ENCODE peak calls at places on chromosomes 13 and 19, in four cellular contexts. E is HepG2, D is GM12878, R is K562. C is an unnamed sample.

GRCh38 chr19:35540356-35540927 is 5.0 kb upstream of the TMEM147 start:
- DNase-seq in E (no peak), D (no peak), R (no peak), C (no peak)

GRCh38 chr13:30679483-30680330 is 55.6 kb upstream of the ALOX5AP start:
- DNase-seq in E (peak; percentile 20), D (no peak), R (no peak), C (peak; percentile 19)

GRCh38 chr19:57850553-57851017 is 926 bp downstream of the ZNF587 start:
- DNase-seq in E (peak; percentile 29), D (no peak), R (peak; percentile 47), C (peak; percentile 41)

GRCh38 chr13:51714663-51715168 is 89.2 kb downstream of the DHRS12 start:
- DNase-seq in E (no peak), D (peak; percentile 78), R (no peak), C (no peak)

GRCh38 chr19:872266-872951 is 12.9 kb downstream of the CFD start:
- DNase-seq in E (no peak), D (peak; percentile 36), R (peak; percentile 76), C (peak; percentile 93)

GRCh38 chr13:48221301-48222190 is 11.5 kb upstream of the ITM2B start:
- DNase-seq in E (no peak), D (no peak), R (no peak), C (no peak)

GRCh38 chr13:39961036-39961435 is 305.6 kb downstream of the COG6 start:
- DNase-seq in E (peak; percentile 2), D (no peak), R (no peak), C (no peak)

GRCh38 chr19:58117841-58118575 is 20.0 kb upstream of the ZSCAN18 start:
- DNase-seq in E (no peak), D (no peak), R (no peak), C (no peak)

GRCh38 chr13:68099616-68100015 is 869.5 kb upstream of the PCDH9 start:
- DNase-seq in E (no peak), D (no peak), R (no peak), C (no peak)

GRCh38 chr13:51829236-51829899 is 15.6 kb downstream of the TMEM272 start:
- DNase-seq in E (no peak), D (no peak), R (no peak), C (no peak)

GRCh38 chr13:41549491-41549890 is 92.1 kb downstream of the RGCC start:
- DNase-seq in E (no peak), D (no peak), R (no peak), C (no peak)

GRCh38 chr19:46618670-46619231 is 6.1 kb downstream of the PTGIR start:
- DNase-seq in E (no peak), D (peak; percentile 77), R (no peak), C (no peak)

GRCh38 chr19:41850381-41850780 is 5.5 kb downstream of the DMRTC2 start:
- DNase-seq in E (no peak), D (no peak), R (no peak), C (no peak)

GRCh38 chr19:17543991-17544390 is 11.5 kb upstream of the COLGALT1 start:
- DNase-seq in E (no peak), D (no peak), R (no peak), C (no peak)

GRCh38 chr19:3467437-3468198 is 12.7 kb downstream of the SMIM24 start:
- DNase-seq in E (no peak), D (no peak), R (peak; percentile 17), C (no peak)

GRCh38 chr19:4369888-4370260 is 26.5 kb downstream of the MPND start:
- DNase-seq in E (no peak), D (no peak), R (no peak), C (no peak)

GRCh38 chr19:30799854-30800755 is 427.9 kb downstream of the ZNF536 start:
- DNase-seq in E (peak; percentile 3), D (no peak), R (peak; percentile 77), C (peak; percentile 83)

GRCh38 chr19:34662919-34663318 is 14.0 kb downstream of the SCGB2B2 start:
- DNase-seq in E (peak; percentile 51), D (no peak), R (peak; percentile 21), C (peak; percentile 70)

GRCh38 chr13:20553309-20553708 is 13.6 kb upstream of the IFT88 start:
- DNase-seq in E (peak; percentile 83), D (no peak), R (no peak), C (no peak)

GRCh38 chr19:33280351-33280921 is 21.9 kb downstream of the CEBPA start:
- DNase-seq in E (no peak), D (peak; percentile 86), R (no peak), C (no peak)

GRCh38 chr13:50203256-50204083 is 188.2 kb downstream of the KCNRG start:
- DNase-seq in E (no peak), D (no peak), R (no peak), C (no peak)

GRCh38 chr13:41822560-41822959 is 138.3 kb downstream of the VWA8 start:
- DNase-seq in E (no peak), D (no peak), R (no peak), C (no peak)

DNA sequence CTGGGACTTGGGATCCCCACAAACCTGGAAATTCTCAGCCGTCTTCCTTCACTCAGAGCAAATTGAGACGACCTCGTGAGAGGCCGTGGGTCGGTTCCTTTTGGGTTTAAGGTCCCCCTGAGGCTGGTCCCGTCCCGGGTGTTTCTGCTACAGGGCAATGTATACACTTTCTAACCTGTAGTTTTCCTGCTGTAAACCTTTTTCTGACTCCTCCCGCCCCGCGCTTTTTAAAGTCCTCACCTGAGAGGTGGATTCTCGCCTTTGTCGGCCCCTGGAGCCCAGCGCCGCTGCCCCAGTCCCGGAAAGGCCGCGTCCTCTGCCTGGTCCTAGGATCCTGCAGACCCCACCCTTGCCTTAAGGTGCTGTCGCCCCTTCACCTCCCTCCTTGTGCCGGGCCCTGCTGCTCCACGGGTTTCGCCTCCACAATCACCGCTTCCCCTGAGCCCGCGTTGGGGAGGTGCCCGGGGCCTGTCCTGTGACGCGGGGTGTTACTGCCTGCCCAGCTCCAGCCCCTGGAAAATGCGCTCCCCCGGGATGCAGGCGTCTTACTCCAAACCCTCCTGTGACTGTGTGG is 391 bp downstream of the ZNF761 start:
- DNase-seq in E (no peak), D (no peak), R (peak; percentile 40), C (no peak)
- TF ChIP-seq JUNB in E (no peak), D (no peak), R (no peak), C (no peak)

GRCh38 chr13:33466262-33466661 is 180.7 kb upstream of the STARD13 start:
- DNase-seq in E (no peak), D (no peak), R (no peak), C (no peak)
- TF ChIP-seq CHD2 in E (no peak), D (no peak), R (no peak), C (no peak)

GRCh38 chr13:102848956-102849355 is 3.1 kb downstream of the ERCC5 start:
- DNase-seq in E (no peak), D (no peak), R (no peak), C (no peak)

GRCh38 chr13:102845289-102845629 is 573 bp upstream of the ERCC5 start:
- DNase-seq in E (no peak), D (no peak), R (no peak), C (no peak)

GRCh38 chr13:102846261-102847015 is 606 bp downstream of the ERCC5 start:
- DNase-seq in E (peak; percentile 21), D (no peak), R (no peak), C (peak; percentile 21)

GRCh38 chr13:102845630-102846260 is at the start of gene ERCC5:
- DNase-seq in E (peak; percentile 92), D (peak; percentile 90), R (peak; percentile 69), C (peak; percentile 28)

DNA sequence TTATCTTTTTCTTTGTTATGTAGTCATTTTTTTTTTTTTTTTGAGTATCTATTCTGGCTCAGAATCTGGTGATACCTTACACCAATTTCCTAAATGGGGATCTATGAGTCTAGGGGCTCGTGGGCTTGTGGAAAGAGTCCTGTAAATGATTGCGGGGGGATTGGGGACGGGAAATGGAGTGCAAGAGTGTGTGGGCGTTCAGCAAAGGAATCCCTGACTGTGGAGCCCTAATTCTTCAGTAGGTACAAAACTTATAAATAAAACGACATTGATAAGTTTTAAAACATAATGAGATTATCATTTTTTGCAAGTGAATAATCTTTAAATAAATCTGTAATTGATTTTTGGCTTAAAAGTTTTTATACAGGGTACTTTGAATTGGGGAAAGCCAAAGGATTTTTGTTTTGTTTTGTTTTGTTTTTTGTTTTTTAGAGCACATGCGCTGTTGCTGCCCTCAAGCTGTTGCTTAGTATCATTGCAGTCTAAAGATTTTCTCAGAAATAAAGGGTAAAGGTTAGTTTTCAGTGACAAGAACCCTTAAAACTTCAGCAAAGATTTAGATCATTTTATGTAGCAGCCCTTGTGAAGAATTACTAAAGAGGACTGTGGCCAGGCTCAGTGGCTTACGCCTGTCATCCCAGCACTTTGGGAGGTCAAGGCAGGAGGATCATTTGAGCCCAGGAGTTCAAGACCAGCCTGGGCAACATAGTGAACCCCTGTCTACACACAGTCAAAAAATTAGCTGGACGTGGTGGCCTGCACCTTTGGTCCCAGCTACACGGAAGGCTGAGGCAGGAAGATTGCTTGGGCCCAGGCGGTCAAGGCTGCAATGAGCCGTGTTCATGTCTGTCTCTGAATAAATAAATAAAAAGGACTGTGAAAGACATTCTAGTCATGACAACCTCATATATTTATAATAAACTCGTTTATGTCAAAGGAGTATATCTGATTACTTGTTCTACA is 1.7 kb downstream of the ERCC5 start:
- DNase-seq in E (no peak), D (no peak), R (no peak), C (no peak)
- TF ChIP-seq JUNB in E (no peak), D (no peak), R (no peak), C (no peak)

GRCh38 chr13:61275740-61276139 is 139.9 kb downstream of the PCDH20 start:
- DNase-seq in E (no peak), D (no peak), R (no peak), C (no peak)
- TF ChIP-seq CHD2 in E (no peak), D (no peak), R (no peak), C (no peak)

GRCh38 chr13:35599385-35599784 is 122.9 kb upstream of the MAB21L1 start:
- DNase-seq in E (no peak), D (no peak), R (no peak), C (no peak)
- TF ChIP-seq JUNB in E (no peak), D (no peak), R (no peak), C (no peak)

DNA sequence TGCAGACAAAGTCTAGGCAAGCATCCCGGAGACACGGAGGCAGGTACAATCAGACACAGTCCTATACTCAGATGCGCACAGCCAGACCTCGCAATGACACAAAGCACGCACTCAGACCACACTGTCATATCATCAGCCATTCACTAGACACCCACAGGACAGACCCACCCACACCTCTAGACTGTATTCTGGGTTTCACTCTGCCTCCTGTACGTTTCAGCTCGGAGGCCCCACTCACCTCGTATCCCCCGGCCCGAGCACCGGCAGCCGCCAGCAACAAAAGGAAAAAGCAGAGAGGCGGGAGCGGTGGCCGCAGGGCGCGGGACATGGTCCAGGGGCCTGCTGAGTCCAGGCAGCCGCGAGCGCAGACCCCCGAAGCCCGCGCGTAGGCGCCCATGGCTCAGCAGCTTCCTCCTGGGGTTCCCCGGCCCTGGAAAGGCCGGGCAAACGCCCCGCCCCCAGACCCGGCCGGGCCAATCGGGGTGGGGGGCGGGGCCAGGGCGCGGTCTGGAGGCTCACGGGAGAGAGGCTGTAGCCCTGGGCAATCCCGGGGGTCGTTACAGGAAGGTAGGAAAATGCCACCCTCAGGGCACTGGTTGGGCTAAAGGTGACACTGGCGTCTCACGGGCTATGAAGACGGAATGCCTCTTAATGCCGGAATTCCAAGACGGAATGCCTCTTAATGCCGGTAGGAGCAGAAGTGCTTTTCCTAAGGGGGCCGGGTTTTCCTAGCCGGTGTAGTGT is at the start of the genes MAN2B1 and WDR83:
- DNase-seq in E (peak; percentile 65), D (no peak), R (peak; percentile 94), C (peak; percentile 41)
- TF ChIP-seq CHD2 in E (no peak), D (no peak), R (no peak), C (no peak)

C was measured in A549.